ENCODE peak calls at places on chromosome 18, in ten cellular contexts. One of them, this sample, is unnamed.

GRCh38 chr18:25274900-25275299 is 77.1 kb downstream of the ZNF521 start:
- DNase-seq in T-helper 17 cell: no peak
- DNase-seq in activated CD8-positive, alpha-beta memory T cell treated with anti-CD3 and anti-CD28 coated beads for 1 hour: no peak
- DNase-seq in nephron progenitor cell: no peak
- DNase-seq in NCI-H524: no peak
- DNase-seq in HFFc6: no peak
- DNase-seq in RCC 7860: no peak
- DNase-seq in GM23248: no peak
- DNase-seq in left ventricle myocardium superior: no peak
- DNase-seq in skeletal muscle cell: no peak
- DNase-seq in this sample: no peak

GRCh38 chr18:29840101-29840500 is 1202.4 kb downstream of the DSC3 start:
- DNase-seq in T-helper 17 cell: no peak
- DNase-seq in activated CD8-positive, alpha-beta memory T cell treated with anti-CD3 and anti-CD28 coated beads for 1 hour: no peak
- DNase-seq in nephron progenitor cell: no peak
- DNase-seq in NCI-H524: no peak
- DNase-seq in HFFc6: peak
- DNase-seq in RCC 7860: peak
- DNase-seq in GM23248: peak
- DNase-seq in left ventricle myocardium superior: no peak
- DNase-seq in skeletal muscle cell: peak
- DNase-seq in this sample: no peak

GRCh38 chr18:50757358-50757757 is 62.5 kb downstream of the MRO start:
- DNase-seq in T-helper 17 cell: no peak
- DNase-seq in activated CD8-positive, alpha-beta memory T cell treated with anti-CD3 and anti-CD28 coated beads for 1 hour: no peak
- DNase-seq in nephron progenitor cell: no peak
- DNase-seq in NCI-H524: no peak
- DNase-seq in HFFc6: no peak
- DNase-seq in RCC 7860: no peak
- DNase-seq in GM23248: no peak
- DNase-seq in left ventricle myocardium superior: no peak
- DNase-seq in skeletal muscle cell: no peak
- DNase-seq in this sample: no peak

GRCh38 chr18:48842259-48843061 is 108.3 kb downstream of the SMAD7 start:
- DNase-seq in T-helper 17 cell: no peak
- DNase-seq in activated CD8-positive, alpha-beta memory T cell treated with anti-CD3 and anti-CD28 coated beads for 1 hour: peak
- DNase-seq in nephron progenitor cell: peak
- DNase-seq in NCI-H524: no peak
- DNase-seq in HFFc6: no peak
- DNase-seq in RCC 7860: peak
- DNase-seq in GM23248: no peak
- DNase-seq in left ventricle myocardium superior: peak
- DNase-seq in skeletal muscle cell: no peak
- DNase-seq in this sample: no peak

GRCh38 chr18:56869189-56869777 is 218.1 kb downstream of the WDR7 start:
- DNase-seq in T-helper 17 cell: no peak
- DNase-seq in activated CD8-positive, alpha-beta memory T cell treated with anti-CD3 and anti-CD28 coated beads for 1 hour: no peak
- DNase-seq in nephron progenitor cell: peak
- DNase-seq in NCI-H524: no peak
- DNase-seq in HFFc6: peak
- DNase-seq in RCC 7860: peak
- DNase-seq in GM23248: peak
- DNase-seq in left ventricle myocardium superior: no peak
- DNase-seq in skeletal muscle cell: peak
- DNase-seq in this sample: peak

GRCh38 chr18:57906852-57907251 is 103.7 kb upstream of the ATP8B1 start:
- DNase-seq in T-helper 17 cell: no peak
- DNase-seq in activated CD8-positive, alpha-beta memory T cell treated with anti-CD3 and anti-CD28 coated beads for 1 hour: no peak
- DNase-seq in nephron progenitor cell: no peak
- DNase-seq in NCI-H524: no peak
- DNase-seq in HFFc6: no peak
- DNase-seq in RCC 7860: no peak
- DNase-seq in GM23248: no peak
- DNase-seq in left ventricle myocardium superior: no peak
- DNase-seq in skeletal muscle cell: no peak
- DNase-seq in this sample: no peak

GRCh38 chr18:5903386-5903785 is 8.1 kb upstream of the TMEM200C start:
- DNase-seq in T-helper 17 cell: no peak
- DNase-seq in activated CD8-positive, alpha-beta memory T cell treated with anti-CD3 and anti-CD28 coated beads for 1 hour: no peak
- DNase-seq in nephron progenitor cell: no peak
- DNase-seq in NCI-H524: no peak
- DNase-seq in HFFc6: no peak
- DNase-seq in RCC 7860: no peak
- DNase-seq in GM23248: no peak
- DNase-seq in left ventricle myocardium superior: no peak
- DNase-seq in skeletal muscle cell: no peak
- DNase-seq in this sample: no peak

GRCh38 chr18:35030234-35030989 is 10.8 kb upstream of the MAPRE2 start:
- DNase-seq in T-helper 17 cell: no peak
- DNase-seq in activated CD8-positive, alpha-beta memory T cell treated with anti-CD3 and anti-CD28 coated beads for 1 hour: no peak
- DNase-seq in nephron progenitor cell: no peak
- DNase-seq in NCI-H524: no peak
- DNase-seq in HFFc6: no peak
- DNase-seq in RCC 7860: no peak
- DNase-seq in GM23248: no peak
- DNase-seq in left ventricle myocardium superior: no peak
- DNase-seq in skeletal muscle cell: no peak
- DNase-seq in this sample: no peak

GRCh38 chr18:12890964-12891363 is 6.9 kb upstream of the PTPN2 start:
- DNase-seq in T-helper 17 cell: no peak
- DNase-seq in activated CD8-positive, alpha-beta memory T cell treated with anti-CD3 and anti-CD28 coated beads for 1 hour: no peak
- DNase-seq in nephron progenitor cell: no peak
- DNase-seq in NCI-H524: no peak
- DNase-seq in HFFc6: no peak
- DNase-seq in RCC 7860: no peak
- DNase-seq in GM23248: no peak
- DNase-seq in left ventricle myocardium superior: no peak
- DNase-seq in skeletal muscle cell: no peak
- DNase-seq in this sample: no peak

GRCh38 chr18:76348267-76349066 is 146.6 kb downstream of the ZNF516 start:
- DNase-seq in T-helper 17 cell: no peak
- DNase-seq in activated CD8-positive, alpha-beta memory T cell treated with anti-CD3 and anti-CD28 coated beads for 1 hour: no peak
- DNase-seq in nephron progenitor cell: peak
- DNase-seq in NCI-H524: no peak
- DNase-seq in HFFc6: no peak
- DNase-seq in RCC 7860: no peak
- DNase-seq in GM23248: no peak
- DNase-seq in left ventricle myocardium superior: no peak
- DNase-seq in skeletal muscle cell: no peak
- DNase-seq in this sample: peak

GRCh38 chr18:39487932-39488331 is 1922.3 kb upstream of the CELF4 start:
- DNase-seq in T-helper 17 cell: no peak
- DNase-seq in activated CD8-positive, alpha-beta memory T cell treated with anti-CD3 and anti-CD28 coated beads for 1 hour: no peak
- DNase-seq in nephron progenitor cell: no peak
- DNase-seq in NCI-H524: no peak
- DNase-seq in HFFc6: no peak
- DNase-seq in RCC 7860: no peak
- DNase-seq in GM23248: no peak
- DNase-seq in left ventricle myocardium superior: no peak
- DNase-seq in skeletal muscle cell: no peak
- DNase-seq in this sample: no peak

GRCh38 chr18:79576686-79577351 is 102.8 kb upstream of the CTDP1 start:
- DNase-seq in T-helper 17 cell: no peak
- DNase-seq in activated CD8-positive, alpha-beta memory T cell treated with anti-CD3 and anti-CD28 coated beads for 1 hour: no peak
- DNase-seq in nephron progenitor cell: no peak
- DNase-seq in NCI-H524: no peak
- DNase-seq in HFFc6: no peak
- DNase-seq in RCC 7860: no peak
- DNase-seq in GM23248: peak
- DNase-seq in left ventricle myocardium superior: peak
- DNase-seq in skeletal muscle cell: no peak
- DNase-seq in this sample: no peak

GRCh38 chr18:74806700-74807416 is 209.2 kb downstream of the ZNF407 start:
- DNase-seq in T-helper 17 cell: no peak
- DNase-seq in activated CD8-positive, alpha-beta memory T cell treated with anti-CD3 and anti-CD28 coated beads for 1 hour: no peak
- DNase-seq in nephron progenitor cell: no peak
- DNase-seq in NCI-H524: no peak
- DNase-seq in HFFc6: peak
- DNase-seq in RCC 7860: peak
- DNase-seq in GM23248: peak
- DNase-seq in left ventricle myocardium superior: no peak
- DNase-seq in skeletal muscle cell: peak
- DNase-seq in this sample: no peak

GRCh38 chr18:41326311-41326710 is 628.7 kb upstream of the PIK3C3 start:
- DNase-seq in T-helper 17 cell: no peak
- DNase-seq in activated CD8-positive, alpha-beta memory T cell treated with anti-CD3 and anti-CD28 coated beads for 1 hour: no peak
- DNase-seq in nephron progenitor cell: no peak
- DNase-seq in NCI-H524: no peak
- DNase-seq in HFFc6: no peak
- DNase-seq in RCC 7860: no peak
- DNase-seq in GM23248: no peak
- DNase-seq in left ventricle myocardium superior: no peak
- DNase-seq in skeletal muscle cell: peak
- DNase-seq in this sample: no peak

GRCh38 chr18:74290831-74291770 is 662 bp downstream of the CYB5A start:
- DNase-seq in T-helper 17 cell: no peak
- DNase-seq in activated CD8-positive, alpha-beta memory T cell treated with anti-CD3 and anti-CD28 coated beads for 1 hour: no peak
- DNase-seq in nephron progenitor cell: peak
- DNase-seq in NCI-H524: no peak
- DNase-seq in HFFc6: no peak
- DNase-seq in RCC 7860: no peak
- DNase-seq in GM23248: no peak
- DNase-seq in left ventricle myocardium superior: peak
- DNase-seq in skeletal muscle cell: no peak
- DNase-seq in this sample: peak

GRCh38 chr18:69585696-69586095 is 185.0 kb downstream of the DOK6 start:
- DNase-seq in T-helper 17 cell: no peak
- DNase-seq in activated CD8-positive, alpha-beta memory T cell treated with anti-CD3 and anti-CD28 coated beads for 1 hour: no peak
- DNase-seq in nephron progenitor cell: no peak
- DNase-seq in NCI-H524: no peak
- DNase-seq in HFFc6: no peak
- DNase-seq in RCC 7860: no peak
- DNase-seq in GM23248: no peak
- DNase-seq in left ventricle myocardium superior: no peak
- DNase-seq in skeletal muscle cell: no peak
- DNase-seq in this sample: no peak

GRCh38 chr18:47615043-47615442 is 315.4 kb downstream of the SMAD2 start:
- DNase-seq in T-helper 17 cell: no peak
- DNase-seq in activated CD8-positive, alpha-beta memory T cell treated with anti-CD3 and anti-CD28 coated beads for 1 hour: no peak
- DNase-seq in nephron progenitor cell: no peak
- DNase-seq in NCI-H524: no peak
- DNase-seq in HFFc6: no peak
- DNase-seq in RCC 7860: no peak
- DNase-seq in GM23248: no peak
- DNase-seq in left ventricle myocardium superior: no peak
- DNase-seq in skeletal muscle cell: no peak
- DNase-seq in this sample: no peak

GRCh38 chr18:69128978-69129377 is 271.7 kb upstream of the DOK6 start:
- DNase-seq in T-helper 17 cell: no peak
- DNase-seq in activated CD8-positive, alpha-beta memory T cell treated with anti-CD3 and anti-CD28 coated beads for 1 hour: no peak
- DNase-seq in nephron progenitor cell: no peak
- DNase-seq in NCI-H524: no peak
- DNase-seq in HFFc6: no peak
- DNase-seq in RCC 7860: no peak
- DNase-seq in GM23248: no peak
- DNase-seq in left ventricle myocardium superior: no peak
- DNase-seq in skeletal muscle cell: no peak
- DNase-seq in this sample: no peak

GRCh38 chr18:8615397-8616025 is 6.3 kb downstream of the RAB12 start:
- DNase-seq in T-helper 17 cell: no peak
- DNase-seq in activated CD8-positive, alpha-beta memory T cell treated with anti-CD3 and anti-CD28 coated beads for 1 hour: no peak
- DNase-seq in nephron progenitor cell: no peak
- DNase-seq in NCI-H524: peak
- DNase-seq in HFFc6: peak
- DNase-seq in RCC 7860: peak
- DNase-seq in GM23248: peak
- DNase-seq in left ventricle myocardium superior: no peak
- DNase-seq in skeletal muscle cell: peak
- DNase-seq in this sample: peak